ENCODE peak calls at places on chromosomes 16 and 17, in ten cellular contexts. H is T47D; I is stimulated activated CD4-positive, alpha-beta T cell treated with anti-CD3 and anti-CD28 coated beads, Interleukin-15, amount 100 ng/mL, for 24 hours; M is esophagus squamous epithelium; W is nucleus accumbens; Z is activated CD4-positive, alpha-beta T cell treated with anti-CD3 and anti-CD28 coated beads, Interleukin-2, amount 10 ng/mL, durations not matched to agents 7 days and 5 days; C is RKO; K is AML-193; A is mesendoderm; G is tibial nerve. T is an unnamed sample.

GRCh38 chr17:27888945-27889344 is 4.2 kb downstream of the LYRM9 start:
- DNase-seq in H (peak), I (no peak), M (no peak), W (no peak), Z (no peak), C (no peak), K (no peak), A (peak), G (no peak), T (no peak)

GRCh38 chr17:31660684-31661083 is 198.4 kb downstream of the COPRS start:
- DNase-seq in H (no peak), I (no peak), M (no peak), W (no peak), Z (no peak), C (no peak), K (no peak), A (no peak), G (no peak), T (no peak)

GRCh38 chr17:45306623-45307022 is 10.2 kb downstream of the MAP3K14 start:
- DNase-seq in H (no peak), I (no peak), M (no peak), W (no peak), Z (no peak), C (no peak), K (no peak), A (no peak), G (no peak), T (no peak)

GRCh38 chr17:68456529-68457167 is 648 bp downstream of the WIPI1 start:
- DNase-seq in H (peak), I (no peak), M (no peak), W (peak), Z (no peak), C (peak), K (no peak), A (peak), G (peak), T (peak)

GRCh38 chr17:42853004-42853403 is 2.0 kb downstream of the AOC3 start:
- DNase-seq in H (no peak), I (no peak), M (no peak), W (no peak), Z (no peak), C (no peak), K (no peak), A (no peak), G (no peak), T (no peak)

GRCh38 chr17:31275126-31275525 is 21.9 kb downstream of the OMG start:
- DNase-seq in H (no peak), I (no peak), M (no peak), W (no peak), Z (no peak), C (peak), K (no peak), A (no peak), G (no peak), T (no peak)

GRCh38 chr17:4199818-4200402 is 56.9 kb downstream of the CYB5D2 start:
- DNase-seq in H (peak), I (peak), M (no peak), W (no peak), Z (peak), C (peak), K (peak), A (peak), G (no peak), T (no peak)

GRCh38 chr16:79972053-79972704 is 371.6 kb upstream of the MAF start:
- DNase-seq in H (no peak), I (no peak), M (no peak), W (no peak), Z (no peak), C (no peak), K (no peak), A (no peak), G (no peak), T (no peak)

GRCh38 chr17:76562734-76563148 is 22.9 kb downstream of the PRCD start:
- DNase-seq in H (no peak), I (no peak), M (no peak), W (no peak), Z (no peak), C (peak), K (no peak), A (no peak), G (no peak), T (no peak)

GRCh38 chr17:16255481-16255901 is 38.5 kb downstream of the PIGL start:
- DNase-seq in H (no peak), I (no peak), M (no peak), W (peak), Z (no peak), C (no peak), K (no peak), A (peak), G (peak), T (no peak)

GRCh38 chr17:37698132-37698615 is 46.7 kb downstream of the HNF1B start:
- DNase-seq in H (no peak), I (peak), M (no peak), W (no peak), Z (no peak), C (peak), K (no peak), A (no peak), G (no peak), T (no peak)

GRCh38 chr17:77708936-77709335 is 249.6 kb upstream of the TNRC6C start:
- DNase-seq in H (no peak), I (no peak), M (no peak), W (no peak), Z (no peak), C (no peak), K (no peak), A (no peak), G (no peak), T (no peak)

GRCh38 chr17:43479948-43480347 is 3.8 kb upstream of the DHX8 start:
- DNase-seq in H (no peak), I (no peak), M (no peak), W (no peak), Z (no peak), C (no peak), K (no peak), A (no peak), G (no peak), T (no peak)

GRCh38 chr17:20954794-20955193 is 88.0 kb downstream of the USP22 start:
- DNase-seq in H (no peak), I (no peak), M (no peak), W (no peak), Z (no peak), C (no peak), K (no peak), A (no peak), G (no peak), T (no peak)

GRCh38 chr17:2084766-2085647 is 30.1 kb downstream of the HIC1 start:
- DNase-seq in H (no peak), I (no peak), M (no peak), W (no peak), Z (no peak), C (no peak), K (no peak), A (no peak), G (peak), T (no peak)

GRCh38 chr17:66633322-66633965 is 201.5 kb upstream of the CACNG5 start:
- DNase-seq in H (no peak), I (peak), M (no peak), W (no peak), Z (peak), C (no peak), K (peak), A (no peak), G (no peak), T (no peak)

GRCh38 chr16:82182237-82183003 is 12.4 kb upstream of the MPHOSPH6 start:
- DNase-seq in H (no peak), I (no peak), M (no peak), W (no peak), Z (no peak), C (no peak), K (no peak), A (no peak), G (no peak), T (no peak)

GRCh38 chr17:66281671-66282369 is 20.6 kb upstream of the PRKCA start:
- DNase-seq in H (no peak), I (no peak), M (no peak), W (no peak), Z (no peak), C (no peak), K (no peak), A (no peak), G (no peak), T (no peak)

GRCh38 chr17:57514614-57515013 is 230.5 kb downstream of the CCDC182 start:
- DNase-seq in H (no peak), I (no peak), M (no peak), W (no peak), Z (no peak), C (no peak), K (no peak), A (no peak), G (no peak), T (no peak)

GRCh38 chr17:64084086-64084939 is 45.6 kb downstream of the ERN1 start:
- DNase-seq in H (no peak), I (no peak), M (no peak), W (no peak), Z (no peak), C (no peak), K (no peak), A (no peak), G (no peak), T (no peak)

GRCh38 chr17:58520843-58521430 is 6.5 kb upstream of the MTMR4 start:
- DNase-seq in H (no peak), I (peak), M (no peak), W (no peak), Z (no peak), C (peak), K (peak), A (peak), G (no peak), T (no peak)

GRCh38 chr16:85812811-85813700 is 13.6 kb downstream of the COX4I1 start:
- DNase-seq in H (no peak), I (no peak), M (no peak), W (no peak), Z (no peak), C (no peak), K (no peak), A (no peak), G (no peak), T (no peak)

GRCh38 chr16:9681556-9681955 is 500.7 kb downstream of the GRIN2A start:
- DNase-seq in H (no peak), I (no peak), M (no peak), W (no peak), Z (no peak), C (no peak), K (no peak), A (no peak), G (no peak), T (no peak)

GRCh38 chr17:41333836-41334235 is 16.8 kb downstream of the KRT33A start:
- DNase-seq in H (no peak), I (no peak), M (no peak), W (no peak), Z (no peak), C (no peak), K (no peak), A (no peak), G (no peak), T (no peak)

GRCh38 chr16:27980076-27980775 is 83.3 kb downstream of the GSG1L start:
- DNase-seq in H (no peak), I (no peak), M (no peak), W (no peak), Z (no peak), C (no peak), K (no peak), A (peak), G (no peak), T (no peak)

GRCh38 chr16:53605979-53606378 is 97.7 kb downstream of the RPGRIP1L start:
- DNase-seq in H (no peak), I (no peak), M (no peak), W (no peak), Z (no peak), C (no peak), K (no peak), A (no peak), G (no peak), T (no peak)

GRCh38 chr16:3015865-3016521 is 2.0 kb downstream of the CLDN6 start:
- DNase-seq in H (no peak), I (no peak), M (no peak), W (no peak), Z (no peak), C (no peak), K (no peak), A (no peak), G (no peak), T (no peak)

GRCh38 chr17:2724783-2725164 is 13.2 kb upstream of the CLUH start:
- DNase-seq in H (no peak), I (peak), M (no peak), W (no peak), Z (peak), C (no peak), K (no peak), A (peak), G (no peak), T (no peak)

GRCh38 chr16:24508614-24509013 is 30.8 kb upstream of the RBBP6 start:
- DNase-seq in H (no peak), I (no peak), M (no peak), W (no peak), Z (no peak), C (peak), K (no peak), A (peak), G (no peak), T (peak)

GRCh38 chr16:69328854-69329316 is 1.5 kb downstream of the PDF start:
- DNase-seq in H (no peak), I (no peak), M (no peak), W (no peak), Z (no peak), C (peak), K (no peak), A (no peak), G (no peak), T (no peak)

GRCh38 chr16:78441298-78441697 is 341.8 kb downstream of the WWOX start:
- DNase-seq in H (no peak), I (no peak), M (no peak), W (no peak), Z (no peak), C (no peak), K (no peak), A (peak), G (no peak), T (no peak)

GRCh38 chr17:21198411-21198810 is 15.6 kb downstream of the TMEM11 start:
- DNase-seq in H (no peak), I (no peak), M (no peak), W (no peak), Z (no peak), C (no peak), K (no peak), A (no peak), G (no peak), T (no peak)

GRCh38 chr17:64318068-64318467 is 55.0 kb upstream of the TEX2 start:
- DNase-seq in H (no peak), I (no peak), M (no peak), W (no peak), Z (no peak), C (no peak), K (no peak), A (no peak), G (no peak), T (no peak)

GRCh38 chr17:5002121-5002788 is 4.5 kb downstream of the KIF1C start:
- DNase-seq in H (no peak), I (no peak), M (no peak), W (no peak), Z (no peak), C (no peak), K (no peak), A (no peak), G (no peak), T (no peak)

GRCh38 chr17:33200116-33200515 is 93.0 kb downstream of the ASIC2 start:
- DNase-seq in H (no peak), I (no peak), M (no peak), W (no peak), Z (no peak), C (peak), K (no peak), A (no peak), G (no peak), T (peak)

GRCh38 chr17:3512512-3513171 is 36.8 kb downstream of the ASPA start:
- DNase-seq in H (no peak), I (no peak), M (no peak), W (peak), Z (no peak), C (no peak), K (no peak), A (peak), G (peak), T (no peak)

GRCh38 chr16:4008116-4008515 is 108.1 kb downstream of the ADCY9 start:
- DNase-seq in H (no peak), I (no peak), M (no peak), W (no peak), Z (no peak), C (no peak), K (no peak), A (no peak), G (no peak), T (no peak)

T was measured in kidney epithelial cell.